ENCODE peak calls at places on chromosomes 11 and 22, in six cellular contexts. L, K, X, W, P and M are unnamed samples.

GRCh38 chr11:92663539-92663938 is 305.9 kb upstream of the MTNR1B start:
- DNase-seq in L (no peak), K (no peak), X (no peak), W (no peak), P (no peak), M (no peak)

GRCh38 chr11:61959026-61959608 is 8.3 kb downstream of the FTH1 start:
- DNase-seq in L (no peak), K (no peak), X (no peak), W (no peak), P (no peak), M (no peak)

GRCh38 chr22:49302530-49302929 is 525.1 kb downstream of the BRD1 start:
- DNase-seq in L (no peak), K (no peak), X (no peak), W (no peak), P (no peak), M (no peak)

GRCh38 chr11:45927332-45927683 is 4.9 kb downstream of the LARGE2 start:
- DNase-seq in L (no peak), K (no peak), X (no peak), W (no peak), P (no peak), M (peak)

GRCh38 chr22:48895831-48896765 is 931.6 kb downstream of the BRD1 start:
- DNase-seq in L (no peak), K (no peak), X (no peak), W (no peak), P (no peak), M (no peak)

GRCh38 chr11:103628121-103628520 is 408.3 kb upstream of the DDI1 start:
- DNase-seq in L (no peak), K (no peak), X (no peak), W (no peak), P (no peak), M (no peak)

GRCh38 chr11:4826425-4826824 is 5.3 kb downstream of the OR51F2 start:
- DNase-seq in L (no peak), K (no peak), X (peak), W (no peak), P (no peak), M (no peak)

GRCh38 chr11:9600651-9601040 is 27.2 kb downstream of the WEE1 start:
- DNase-seq in L (no peak), K (no peak), X (peak), W (no peak), P (peak), M (no peak)

GRCh38 chr11:77400775-77401469 is 73.0 kb downstream of the PAK1 start:
- DNase-seq in L (no peak), K (no peak), X (no peak), W (no peak), P (no peak), M (no peak)

GRCh38 chr11:113488931-113489351 is 13.7 kb upstream of the DRD2 start:
- DNase-seq in L (no peak), K (no peak), X (no peak), W (no peak), P (no peak), M (no peak)

GRCh38 chr11:83025267-83025704 is 46.4 kb downstream of the RAB30 start:
- DNase-seq in L (no peak), K (no peak), X (no peak), W (no peak), P (no peak), M (no peak)

GRCh38 chr22:39658806-39659463 is 88.4 kb downstream of the CACNA1I start:
- DNase-seq in L (no peak), K (no peak), X (no peak), W (no peak), P (no peak), M (no peak)

GRCh38 chr11:107018274-107018901 is at the start of gene GUCY1A2:
- DNase-seq in L (no peak), K (peak), X (peak), W (no peak), P (no peak), M (peak)

GRCh38 chr11:126512251-126512650 is 156.8 kb downstream of the ST3GAL4 start:
- DNase-seq in L (no peak), K (no peak), X (no peak), W (no peak), P (no peak), M (no peak)

GRCh38 chr11:66986178-66986545 is 11.1 kb downstream of the C11orf86 start:
- DNase-seq in L (no peak), K (no peak), X (no peak), W (no peak), P (no peak), M (no peak)

GRCh38 chr11:118380571-118380970 is 20.8 kb upstream of the ATP5MG start:
- DNase-seq in L (no peak), K (no peak), X (no peak), W (no peak), P (no peak), M (no peak)

GRCh38 chr11:73493838-73494598 is 103.9 kb downstream of the FAM168A start:
- DNase-seq in L (no peak), K (no peak), X (no peak), W (no peak), P (peak), M (no peak)

GRCh38 chr11:19301336-19301735 is 60.6 kb upstream of the E2F8 start:
- DNase-seq in L (no peak), K (no peak), X (no peak), W (no peak), P (no peak), M (no peak)

GRCh38 chr11:69486056-69486772 is 4.8 kb downstream of the LINC01488 start:
- DNase-seq in L (no peak), K (peak), X (no peak), W (no peak), P (no peak), M (peak)

GRCh38 chr22:48885271-48885918 is 942.3 kb downstream of the BRD1 start:
- DNase-seq in L (no peak), K (no peak), X (no peak), W (no peak), P (no peak), M (peak)

GRCh38 chr22:40210814-40211213 is 33.1 kb downstream of the TNRC6B start:
- DNase-seq in L (no peak), K (no peak), X (no peak), W (no peak), P (no peak), M (no peak)

GRCh38 chr11:129530154-129530895 is 154.7 kb downstream of the BARX2 start:
- DNase-seq in L (no peak), K (no peak), X (no peak), W (no peak), P (no peak), M (no peak)

GRCh38 chr22:42648368-42649260 is 578 bp downstream of the CYB5R3 start:
- DNase-seq in L (no peak), K (peak), X (no peak), W (peak), P (no peak), M (peak)